ENCODE peak calls at places on chromosomes 4 and X, in four cellular contexts. One of them, this sample, is unnamed. For H3K9me3, the result is how much of the 10 kb centered on the place peaks cover.

GRCh38 chr4:155679343-155679742 is 12.7 kb downstream of the GUCY1A1 start:
- DNase-seq in naive thymus-derived CD4-positive, alpha-beta T cell: no peak
- DNase-seq in tibial nerve: no peak
- DNase-seq in aorta: no peak
- DNase-seq in this sample: no peak

GRCh38 chrX:56797966-56798711 is 69.1 kb downstream of the NBDY start:
- DNase-seq in naive thymus-derived CD4-positive, alpha-beta T cell: no peak
- DNase-seq in tibial nerve: no peak
- DNase-seq in aorta: no peak
- DNase-seq in this sample: peak

GRCh38 chr4:75654905-75655304 is 18.3 kb downstream of the G3BP2 start:
- DNase-seq in naive thymus-derived CD4-positive, alpha-beta T cell: peak
- DNase-seq in tibial nerve: no peak
- DNase-seq in aorta: no peak
- DNase-seq in this sample: no peak

GRCh38 chrX:7889138-7889537 is 38.1 kb downstream of the PNPLA4 start:
- DNase-seq in naive thymus-derived CD4-positive, alpha-beta T cell: no peak
- DNase-seq in tibial nerve: no peak
- DNase-seq in aorta: no peak
- DNase-seq in this sample: no peak

GRCh38 chr4:19486400-19486799 is 765.3 kb upstream of the SLIT2 start:
- DNase-seq in naive thymus-derived CD4-positive, alpha-beta T cell: no peak
- DNase-seq in tibial nerve: no peak
- DNase-seq in aorta: no peak
- DNase-seq in this sample: no peak

GRCh38 chrX:132489256-132490085 is 633 bp upstream of the MBNL3 start:
- DNase-seq in naive thymus-derived CD4-positive, alpha-beta T cell: peak
- DNase-seq in tibial nerve: peak
- DNase-seq in aorta: peak
- DNase-seq in this sample: no peak

GRCh38 chrX:109886122-109886761 is 116.7 kb upstream of the TMEM164 start:
- DNase-seq in naive thymus-derived CD4-positive, alpha-beta T cell: peak
- DNase-seq in tibial nerve: peak
- DNase-seq in aorta: no peak
- DNase-seq in this sample: peak

GRCh38 chrX:68684291-68684918 is 36.9 kb downstream of the STARD8 start:
- DNase-seq in naive thymus-derived CD4-positive, alpha-beta T cell: no peak
- DNase-seq in tibial nerve: no peak
- DNase-seq in aorta: peak
- DNase-seq in this sample: no peak

GRCh38 chr4:121717680-121718237 is 21.0 kb upstream of the ANXA5 start:
- DNase-seq in naive thymus-derived CD4-positive, alpha-beta T cell: no peak
- DNase-seq in tibial nerve: peak
- DNase-seq in aorta: no peak
- DNase-seq in this sample: no peak

GRCh38 chr4:74970577-74970976 is 37.7 kb downstream of the PARM1 start:
- DNase-seq in naive thymus-derived CD4-positive, alpha-beta T cell: no peak
- DNase-seq in tibial nerve: no peak
- DNase-seq in aorta: no peak
- DNase-seq in this sample: no peak

GRCh38 chr4:15025693-15026092 is 23.4 kb downstream of the CPEB2 start:
- DNase-seq in naive thymus-derived CD4-positive, alpha-beta T cell: no peak
- DNase-seq in tibial nerve: no peak
- DNase-seq in aorta: no peak
- DNase-seq in this sample: no peak

GRCh38 chrX:5236096-5236495 is 992.6 kb downstream of the NLGN4X start:
- DNase-seq in naive thymus-derived CD4-positive, alpha-beta T cell: no peak
- DNase-seq in tibial nerve: no peak
- DNase-seq in aorta: no peak
- DNase-seq in this sample: no peak

GRCh38 chrX:10634681-10635161 is 14.3 kb upstream of the MID1 start:
- DNase-seq in naive thymus-derived CD4-positive, alpha-beta T cell: no peak
- DNase-seq in tibial nerve: no peak
- DNase-seq in aorta: no peak
- DNase-seq in this sample: peak

GRCh38 chrX:151384807-151385206 is 12.2 kb upstream of the VMA21 start:
- DNase-seq in naive thymus-derived CD4-positive, alpha-beta T cell: no peak
- DNase-seq in tibial nerve: no peak
- DNase-seq in aorta: no peak
- DNase-seq in this sample: no peak

GRCh38 chr4:137685357-137685756 is 153.1 kb upstream of the PCDH18 start:
- DNase-seq in naive thymus-derived CD4-positive, alpha-beta T cell: no peak
- DNase-seq in tibial nerve: no peak
- DNase-seq in aorta: no peak
- DNase-seq in this sample: no peak

GRCh38 chr4:48047421-48047844 is 30.9 kb downstream of the NIPAL1 start:
- DNase-seq in naive thymus-derived CD4-positive, alpha-beta T cell: peak
- DNase-seq in tibial nerve: no peak
- DNase-seq in aorta: no peak
- DNase-seq in this sample: no peak

GRCh38 chr4:18366762-18367358 is 345.3 kb upstream of the LCORL start:
- DNase-seq in naive thymus-derived CD4-positive, alpha-beta T cell: peak
- DNase-seq in tibial nerve: no peak
- DNase-seq in aorta: no peak
- DNase-seq in this sample: no peak

GRCh38 chrX:44747317-44747716 is 96.5 kb upstream of the DUSP21 start:
- DNase-seq in naive thymus-derived CD4-positive, alpha-beta T cell: no peak
- DNase-seq in tibial nerve: no peak
- DNase-seq in aorta: no peak
- DNase-seq in this sample: no peak

GRCh38 chr4:153905231-153905630 is 116.3 kb upstream of the SFRP2 start:
- DNase-seq in naive thymus-derived CD4-positive, alpha-beta T cell: no peak
- DNase-seq in tibial nerve: no peak
- DNase-seq in aorta: no peak
- DNase-seq in this sample: no peak

GRCh38 chr4:72318771-72319170 is 250.2 kb downstream of the ADAMTS3 start:
- DNase-seq in naive thymus-derived CD4-positive, alpha-beta T cell: no peak
- DNase-seq in tibial nerve: no peak
- DNase-seq in aorta: no peak
- DNase-seq in this sample: no peak

GRCh38 chr4:13694256-13694655 is 66.7 kb upstream of the BOD1L1 start:
- DNase-seq in naive thymus-derived CD4-positive, alpha-beta T cell: no peak
- DNase-seq in tibial nerve: no peak
- DNase-seq in aorta: no peak
- DNase-seq in this sample: no peak

GRCh38 chrX:47578692-47579091 is 3.5 kb upstream of the TIMP1 start:
- DNase-seq in naive thymus-derived CD4-positive, alpha-beta T cell: no peak
- DNase-seq in tibial nerve: no peak
- DNase-seq in aorta: no peak
- DNase-seq in this sample: no peak

GRCh38 chrX:153731845-153732215 is 7.2 kb downstream of the ABCD1 start:
- DNase-seq in naive thymus-derived CD4-positive, alpha-beta T cell: no peak
- DNase-seq in tibial nerve: no peak
- DNase-seq in aorta: no peak
- DNase-seq in this sample: no peak

GRCh38 chrX:153732406-153732805 is 7.8 kb downstream of the ABCD1 start:
- DNase-seq in naive thymus-derived CD4-positive, alpha-beta T cell: no peak
- DNase-seq in tibial nerve: no peak
- DNase-seq in aorta: peak
- DNase-seq in this sample: no peak

GRCh38 chrX:153733651-153734240 is 9.1 kb downstream of the ABCD1 start:
- DNase-seq in naive thymus-derived CD4-positive, alpha-beta T cell: no peak
- DNase-seq in tibial nerve: no peak
- DNase-seq in aorta: no peak
- DNase-seq in this sample: no peak

GRCh38 chrX:153728951-153729631 is 4.4 kb downstream of the ABCD1 start:
- DNase-seq in naive thymus-derived CD4-positive, alpha-beta T cell: no peak
- DNase-seq in tibial nerve: no peak
- DNase-seq in aorta: peak
- DNase-seq in this sample: no peak

DNA sequence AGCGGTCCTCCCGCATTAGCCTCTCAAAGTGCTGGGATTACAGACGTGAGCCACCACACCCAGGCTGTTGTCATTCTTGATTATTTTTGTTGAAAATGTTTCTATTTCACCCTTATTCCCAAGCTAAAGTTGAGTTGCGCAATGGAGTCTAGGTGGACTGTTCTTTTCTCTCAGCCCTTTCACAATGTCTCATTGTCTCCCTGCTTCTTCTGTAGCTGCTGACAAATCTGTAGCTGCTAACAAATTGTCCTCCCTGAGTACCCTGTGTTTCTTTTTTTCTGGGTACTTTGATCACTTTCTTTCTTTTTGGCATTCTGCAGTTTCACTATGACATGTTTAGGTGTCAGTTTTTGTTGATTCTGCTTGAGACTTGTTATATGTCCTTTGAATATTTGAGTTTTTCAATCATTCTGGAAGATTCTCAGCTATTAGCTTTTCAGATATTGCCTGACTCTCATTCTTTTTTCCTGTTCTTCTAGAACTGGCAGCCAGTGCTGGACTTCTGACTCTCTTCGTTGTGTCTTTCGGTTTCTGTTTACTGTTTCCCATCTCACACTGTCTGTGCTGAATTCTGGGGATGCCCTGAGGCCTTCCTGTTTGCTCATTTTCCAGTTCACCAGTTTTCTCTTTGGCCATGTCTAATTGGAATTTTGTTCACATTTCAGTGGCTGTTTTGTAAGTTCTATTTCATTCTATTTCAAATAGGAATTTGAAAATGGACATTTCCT is 6.6 kb downstream of the ABCD1 start:
- DNase-seq in naive thymus-derived CD4-positive, alpha-beta T cell: no peak
- DNase-seq in tibial nerve: peak
- DNase-seq in aorta: peak
- DNase-seq in this sample: no peak
- H3K27ac ChIP-seq in naive thymus-derived CD4-positive, alpha-beta T cell: no peak
- H3K27ac ChIP-seq in tibial nerve: no peak
- H3K27ac ChIP-seq in aorta: no peak
- H3K27ac ChIP-seq in this sample: no peak

GRCh38 chr4:20624783-20625364 is 75.4 kb upstream of the PACRGL start:
- DNase-seq in naive thymus-derived CD4-positive, alpha-beta T cell: no peak
- DNase-seq in tibial nerve: no peak
- DNase-seq in aorta: no peak
- DNase-seq in this sample: no peak
- H3K4me3 ChIP-seq in naive thymus-derived CD4-positive, alpha-beta T cell: no peak
- H3K4me3 ChIP-seq in tibial nerve: no peak
- H3K4me3 ChIP-seq in aorta: no peak
- H3K4me3 ChIP-seq in this sample: no peak

DNA sequence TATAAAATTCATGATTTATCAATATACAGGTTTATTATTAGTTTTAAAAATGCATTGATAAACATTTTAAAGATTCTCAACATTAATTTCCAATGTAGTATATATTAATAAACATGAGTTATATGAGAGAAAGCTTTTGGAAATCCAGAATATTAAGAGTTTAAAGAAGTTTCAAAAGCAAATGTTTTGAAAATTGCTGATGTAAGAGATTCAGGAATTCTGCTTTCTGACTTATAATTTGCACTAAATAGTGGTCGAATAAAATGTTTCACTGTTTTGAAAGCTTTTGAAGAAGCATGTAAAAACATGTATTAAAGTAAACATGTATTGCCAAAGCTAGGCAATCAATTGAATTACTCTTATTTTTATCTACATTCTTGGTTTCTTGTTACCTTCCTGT is 151.2 kb upstream of the CXorf51B start:
- DNase-seq in naive thymus-derived CD4-positive, alpha-beta T cell: no peak
- DNase-seq in tibial nerve: no peak
- DNase-seq in aorta: no peak
- DNase-seq in this sample: no peak
- H3K9me3 ChIP-seq in naive thymus-derived CD4-positive, alpha-beta T cell: under half
- H3K9me3 ChIP-seq in tibial nerve: under half
- H3K9me3 ChIP-seq in aorta: under half
- H3K9me3 ChIP-seq in this sample: under half

DNA sequence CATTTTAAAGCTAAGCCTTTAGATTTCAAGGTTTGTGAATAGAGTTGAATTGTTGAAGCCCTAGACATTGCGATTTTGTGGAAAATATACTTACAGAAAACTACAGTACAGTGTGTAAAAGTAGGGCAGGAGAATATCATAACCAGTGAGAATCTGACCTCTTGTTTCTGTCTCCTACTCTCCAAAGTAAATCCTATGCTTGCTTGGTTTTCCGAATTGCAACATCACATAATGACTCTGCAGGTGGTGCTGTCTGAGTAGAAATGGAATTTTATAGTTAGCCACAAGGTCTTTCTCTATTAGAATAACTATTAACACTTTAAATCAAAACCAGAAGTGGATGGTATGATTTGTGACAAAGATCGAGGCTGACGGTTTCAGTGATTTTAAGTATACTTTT is 505.6 kb downstream of the RAPGEF2 start:
- DNase-seq in naive thymus-derived CD4-positive, alpha-beta T cell: no peak
- DNase-seq in tibial nerve: no peak
- DNase-seq in aorta: no peak
- DNase-seq in this sample: no peak
- H3K27ac ChIP-seq in naive thymus-derived CD4-positive, alpha-beta T cell: no peak
- H3K27ac ChIP-seq in tibial nerve: no peak
- H3K27ac ChIP-seq in aorta: no peak
- H3K27ac ChIP-seq in this sample: no peak

DNA sequence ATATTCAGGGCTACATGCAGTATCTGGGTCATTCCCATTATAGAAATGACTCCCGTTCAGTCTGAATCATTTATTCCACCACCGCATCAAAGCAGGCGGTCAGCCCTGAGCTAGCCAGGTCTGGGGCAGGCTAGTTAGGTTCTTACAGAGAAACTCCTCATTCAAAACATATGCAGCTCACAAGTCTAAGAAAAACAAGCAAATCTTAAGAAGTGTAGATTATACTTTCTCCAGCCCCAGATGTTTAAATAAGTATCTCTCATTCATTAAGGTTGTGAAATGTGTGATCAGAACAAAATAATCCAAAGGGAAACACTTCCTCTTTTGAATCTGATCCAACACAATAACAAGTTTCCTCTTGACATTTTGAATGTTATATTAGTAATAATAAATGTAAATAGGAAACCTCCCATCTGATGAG is 441.9 kb downstream of the INPP4B start:
- DNase-seq in naive thymus-derived CD4-positive, alpha-beta T cell: no peak
- DNase-seq in tibial nerve: no peak
- DNase-seq in aorta: peak
- DNase-seq in this sample: peak
- H3K4me3 ChIP-seq in naive thymus-derived CD4-positive, alpha-beta T cell: peak
- H3K4me3 ChIP-seq in tibial nerve: no peak
- H3K4me3 ChIP-seq in aorta: no peak
- H3K4me3 ChIP-seq in this sample: peak

DNA sequence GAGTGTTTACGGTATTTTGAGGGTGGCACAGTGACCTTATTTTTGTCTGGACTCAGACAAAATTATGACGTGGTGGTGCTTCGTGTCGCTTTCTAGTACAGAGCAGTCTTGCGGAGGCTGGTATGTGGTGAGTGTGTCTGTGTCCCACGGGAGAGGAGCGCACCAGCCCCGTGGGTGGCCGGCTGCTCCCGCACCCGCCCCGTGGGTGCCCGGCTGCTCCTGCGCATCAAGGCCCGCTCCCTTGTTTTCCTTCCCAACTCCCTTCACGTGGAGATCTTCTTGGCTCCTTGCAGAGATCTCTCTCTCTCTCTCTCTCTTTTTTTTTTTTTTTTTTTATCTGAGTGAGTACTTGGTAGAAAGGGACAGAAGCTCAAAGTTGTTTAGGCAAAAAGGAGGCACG is 12.2 kb upstream of the FAM149A start:
- DNase-seq in naive thymus-derived CD4-positive, alpha-beta T cell: no peak
- DNase-seq in tibial nerve: no peak
- DNase-seq in aorta: no peak
- DNase-seq in this sample: no peak
- H3K9me3 ChIP-seq in naive thymus-derived CD4-positive, alpha-beta T cell: under half
- H3K9me3 ChIP-seq in tibial nerve: under half
- H3K9me3 ChIP-seq in aorta: under half
- H3K9me3 ChIP-seq in this sample: under half

This sample was measured in SJSA1.